ENCODE peak calls at places on chromosomes 2 and 18, in eight cellular contexts. Z, V, H, X, O, Y, K and E are unnamed samples.

GRCh38 chr2:9752441-9753275 is 90.6 kb upstream of the TAF1B start:
- DNase-seq in Z (peak; percentile 86), V (no peak), H (no peak), X (peak; percentile 60), O (peak; percentile 96), Y (peak; percentile 79), K (peak; percentile 76), E (no peak)

GRCh38 chr2:64023485-64024258 is 4.4 kb upstream of the VPS54 start:
- DNase-seq in Z (no peak), V (no peak), H (no peak), X (no peak), O (no peak), Y (no peak), K (no peak), E (no peak)

GRCh38 chr2:85886585-85886984 is 2.2 kb downstream of the ST3GAL5 start:
- DNase-seq in Z (peak; percentile 96), V (no peak), H (no peak), X (peak; percentile 15), O (peak; percentile 91), Y (no peak), K (peak; percentile 62), E (no peak)

GRCh38 chr2:231355802-231356473 is 39.6 kb upstream of the B3GNT7 start:
- DNase-seq in Z (no peak), V (no peak), H (no peak), X (no peak), O (no peak), Y (no peak), K (no peak), E (no peak)

GRCh38 chr2:235568431-235568830 is 74.6 kb downstream of the AGAP1 start:
- DNase-seq in Z (no peak), V (no peak), H (no peak), X (no peak), O (no peak), Y (no peak), K (no peak), E (no peak)

GRCh38 chr2:23901966-23902942 is 24.7 kb downstream of the ATAD2B start:
- DNase-seq in Z (peak; percentile 63), V (no peak), H (no peak), X (no peak), O (peak; percentile 93), Y (no peak), K (no peak), E (no peak)

GRCh38 chr2:6877402-6878305 is at the start of gene RSAD2:
- DNase-seq in Z (no peak), V (no peak), H (no peak), X (peak; percentile 8), O (peak; percentile 42), Y (no peak), K (peak; percentile 55), E (no peak)

GRCh38 chr2:203625712-203626111 is 80.7 kb upstream of the CD28 start:
- DNase-seq in Z (no peak), V (no peak), H (no peak), X (no peak), O (no peak), Y (no peak), K (no peak), E (no peak)

GRCh38 chr2:224401641-224402342 is at the start of gene FAM124B:
- DNase-seq in Z (peak; percentile 7), V (peak; percentile 37), H (peak; percentile 60), X (peak; percentile 14), O (no peak), Y (no peak), K (peak; percentile 70), E (peak; percentile 36)

GRCh38 chr2:239957681-239958181 is 67.4 kb downstream of the NDUFA10 start:
- DNase-seq in Z (no peak), V (no peak), H (no peak), X (no peak), O (no peak), Y (no peak), K (no peak), E (no peak)

GRCh38 chr2:151733781-151734672 is at the start of gene NEB:
- DNase-seq in Z (no peak), V (no peak), H (no peak), X (no peak), O (no peak), Y (no peak), K (no peak), E (no peak)

GRCh38 chr2:44668336-44668735 is 273.2 kb upstream of the SIX3 start:
- DNase-seq in Z (no peak), V (no peak), H (no peak), X (no peak), O (peak; percentile 8), Y (peak; percentile 9), K (no peak), E (no peak)

GRCh38 chr2:120435671-120436459 is 89.9 kb downstream of the INHBB start:
- DNase-seq in Z (no peak), V (no peak), H (no peak), X (no peak), O (no peak), Y (no peak), K (peak; percentile 32), E (no peak)

GRCh38 chr2:45930396-45930792 is 278.9 kb downstream of the PRKCE start:
- DNase-seq in Z (peak; percentile 63), V (no peak), H (no peak), X (no peak), O (no peak), Y (no peak), K (no peak), E (no peak)
- TF ChIP-seq CTCF in Z (no peak), V (no peak), H (no peak), X (no peak), O (no peak), Y (no peak), K (no peak), E (no peak)

GRCh38 chr18:52701219-52701935 is 361.4 kb downstream of the DCC start:
- DNase-seq in Z (no peak), V (no peak), H (no peak), X (no peak), O (no peak), Y (no peak), K (no peak), E (no peak)
- TF ChIP-seq CTCF in Z (no peak), V (no peak), H (no peak), X (no peak), O (no peak), Y (no peak), K (no peak), E (no peak)

GRCh38 chr2:70994445-70995226 is at the start of gene TEX261:
- DNase-seq in Z (peak; percentile 82), V (peak; percentile 46), H (peak; percentile 97), X (peak; percentile 78), O (peak; percentile 67), Y (peak; percentile 93), K (peak; percentile 94), E (peak; percentile 55)
- TF ChIP-seq CTCF in Z (peak; percentile 66), V (peak; percentile 60), H (no peak), X (no peak), O (peak; percentile 70), Y (peak; percentile 74), K (peak; percentile 60), E (no peak)

GRCh38 chr2:113889471-113890252 is at the start of gene ACTR3:
- DNase-seq in Z (peak; percentile 96), V (peak; percentile 91), H (peak; percentile 100), X (peak; percentile 97), O (peak; percentile 92), Y (peak; percentile 99), K (peak; percentile 99), E (peak; percentile 96)
- TF ChIP-seq CTCF in Z (no peak), V (no peak), H (no peak), X (no peak), O (no peak), Y (peak; percentile 21), K (no peak), E (no peak)

DNA sequence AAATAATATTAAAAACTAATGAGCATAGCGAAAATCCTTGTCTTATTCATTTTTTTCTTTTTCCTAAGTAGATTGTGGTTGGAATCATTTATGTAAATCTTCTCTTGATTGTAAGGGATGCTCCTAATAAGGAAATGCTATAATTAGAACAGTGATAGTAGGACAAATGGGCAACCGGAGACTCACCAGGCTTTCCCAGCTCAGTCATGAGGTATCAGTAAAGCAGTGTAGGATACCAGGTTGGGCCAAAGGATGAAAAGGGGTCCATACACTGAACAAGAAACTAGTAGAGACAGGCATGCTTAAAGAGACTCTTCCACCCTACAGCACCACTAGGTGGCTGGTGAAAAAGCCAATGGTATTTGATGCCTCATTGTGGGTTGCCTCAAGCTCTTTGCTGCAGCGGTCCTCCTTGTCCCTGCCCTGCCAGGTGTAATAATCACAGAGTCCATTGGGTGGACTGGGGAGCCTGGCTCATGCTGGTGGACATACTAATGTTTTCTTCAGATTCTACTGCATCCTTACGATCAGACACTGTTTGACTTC is 71.4 kb upstream of the FAM98A start:
- DNase-seq in Z (no peak), V (no peak), H (no peak), X (no peak), O (no peak), Y (no peak), K (no peak), E (no peak)
- TF ChIP-seq CTCF in Z (peak; percentile 35), V (no peak), H (peak; percentile 25), X (no peak), O (peak; percentile 14), Y (peak; percentile 31), K (no peak), E (no peak)